ENCODE peak calls at places on chromosomes 11 and 22, in four cellular contexts. B, N, L and W are unnamed samples.

GRCh38 chr11:13030857-13031256 is 21.7 kb downstream of the RASSF10 start:
- DNase-seq in B (peak), N (no peak), L (peak), W (no peak)

GRCh38 chr22:46007003-46007847 is 30.3 kb upstream of the WNT7B start:
- DNase-seq in B (no peak), N (no peak), L (no peak), W (no peak)

GRCh38 chr11:90392692-90393091 is 169.8 kb upstream of the CHORDC1 start:
- DNase-seq in B (no peak), N (no peak), L (no peak), W (no peak)

GRCh38 chr22:35620624-35621245 is 3.6 kb upstream of the MB start:
- DNase-seq in B (peak), N (no peak), L (peak), W (no peak)

GRCh38 chr11:128942272-128942612 is 429 bp downstream of the TP53AIP1 start:
- DNase-seq in B (no peak), N (no peak), L (no peak), W (no peak)

GRCh38 chr11:88475991-88476418 is 138.5 kb upstream of the CTSC start:
- DNase-seq in B (no peak), N (no peak), L (no peak), W (no peak)

GRCh38 chr11:15248749-15249148 is 134.0 kb downstream of the INSC start:
- DNase-seq in B (no peak), N (no peak), L (no peak), W (no peak)

GRCh38 chr11:11731311-11732083 is 109.7 kb upstream of the GALNT18 start:
- DNase-seq in B (no peak), N (no peak), L (no peak), W (no peak)

GRCh38 chr11:74686792-74687191 is 44.4 kb downstream of the CHRDL2 start:
- DNase-seq in B (no peak), N (no peak), L (no peak), W (no peak)

GRCh38 chr11:86784247-86784681 is 16.1 kb upstream of the PRSS23 start:
- DNase-seq in B (no peak), N (no peak), L (no peak), W (no peak)

GRCh38 chr11:12778506-12778905 is 104.3 kb downstream of the TEAD1 start:
- DNase-seq in B (no peak), N (no peak), L (no peak), W (no peak)

GRCh38 chr22:35914665-35915476 is 113.8 kb downstream of the RBFOX2 start:
- DNase-seq in B (peak), N (peak), L (peak), W (peak)

GRCh38 chr22:37336474-37337028 is 54.2 kb downstream of the CYTH4 start:
- DNase-seq in B (no peak), N (no peak), L (no peak), W (no peak)

GRCh38 chr11:128472128-128473110 is 114.9 kb downstream of the ETS1 start:
- DNase-seq in B (no peak), N (no peak), L (no peak), W (peak)

GRCh38 chr11:128341280-128341679 is 246.1 kb downstream of the ETS1 start:
- DNase-seq in B (no peak), N (no peak), L (no peak), W (no peak)

GRCh38 chr11:7585816-7586215 is 72.0 kb downstream of the PPFIBP2 start:
- DNase-seq in B (no peak), N (no peak), L (no peak), W (no peak)

GRCh38 chr11:98300777-98301176 is 720.0 kb upstream of the CNTN5 start:
- DNase-seq in B (no peak), N (no peak), L (no peak), W (no peak)

GRCh38 chr11:67310246-67311050 is 7.1 kb downstream of the SSH3 start:
- DNase-seq in B (no peak), N (no peak), L (no peak), W (no peak)

GRCh38 chr11:46330887-46331652 is 16.2 kb upstream of the DGKZ start:
- DNase-seq in B (no peak), N (no peak), L (no peak), W (no peak)

GRCh38 chr11:8833568-8834275 is 77.3 kb upstream of the AKIP1 start:
- DNase-seq in B (no peak), N (peak), L (no peak), W (peak)

GRCh38 chr22:40324468-40325305 is 21.6 kb upstream of the ADSL start:
- DNase-seq in B (no peak), N (no peak), L (no peak), W (no peak)

GRCh38 chr22:49972163-49973017 is 11.8 kb downstream of the PIM3 start:
- DNase-seq in B (peak), N (no peak), L (no peak), W (no peak)

GRCh38 chr11:15197696-15198095 is 83.0 kb downstream of the INSC start:
- DNase-seq in B (no peak), N (no peak), L (no peak), W (no peak)

GRCh38 chr11:76123243-76123642 is 83.1 kb downstream of the WNT11 start:
- DNase-seq in B (no peak), N (no peak), L (no peak), W (no peak)

GRCh38 chr11:79259800-79260199 is 181.0 kb downstream of the TENM4 start:
- DNase-seq in B (no peak), N (no peak), L (no peak), W (no peak)

GRCh38 chr22:22061085-22062077 is 78.8 kb upstream of the TOP3B start:
- DNase-seq in B (peak), N (no peak), L (no peak), W (no peak)

GRCh38 chr11:12079726-12080556 is 30.4 kb upstream of the MICAL2 start:
- DNase-seq in B (peak), N (peak), L (no peak), W (no peak)

GRCh38 chr11:83349371-83349770 is 63.2 kb upstream of the CCDC90B start:
- DNase-seq in B (no peak), N (no peak), L (no peak), W (no peak)

GRCh38 chr11:111633756-111634362 is 31.6 kb downstream of the SIK2 start:
- DNase-seq in B (no peak), N (no peak), L (no peak), W (peak)

GRCh38 chr22:46592390-46592872 is 27.8 kb upstream of the GRAMD4 start:
- DNase-seq in B (no peak), N (peak), L (no peak), W (peak)

GRCh38 chr11:57649826-57650738 is at the start of gene YPEL4:
- DNase-seq in B (peak), N (peak), L (peak), W (no peak)

GRCh38 chr11:24622262-24622661 is 125.4 kb downstream of the LUZP2 start:
- DNase-seq in B (no peak), N (no peak), L (peak), W (no peak)

GRCh38 chr11:124535552-124536232 is 7.8 kb downstream of the OR8B12 start:
- DNase-seq in B (peak), N (no peak), L (no peak), W (no peak)

GRCh38 chr11:2573240-2574042 is 126.4 kb downstream of the KCNQ1OT1 start:
- DNase-seq in B (no peak), N (no peak), L (no peak), W (no peak)

GRCh38 chr11:110251837-110252236 is 44.6 kb downstream of the RDX start:
- DNase-seq in B (no peak), N (peak), L (no peak), W (no peak)

GRCh38 chr11:10414659-10415058 is 40.4 kb upstream of the AMPD3 start:
- DNase-seq in B (no peak), N (no peak), L (no peak), W (peak)

GRCh38 chr11:10414181-10414580 is 40.9 kb upstream of the AMPD3 start:
- DNase-seq in B (no peak), N (no peak), L (no peak), W (no peak)

GRCh38 chr11:10412266-10412665 is 42.8 kb upstream of the AMPD3 start:
- DNase-seq in B (no peak), N (no peak), L (no peak), W (no peak)

GRCh38 chr11:10410844-10411200 is 44.2 kb upstream of the AMPD3 start:
- DNase-seq in B (no peak), N (no peak), L (no peak), W (no peak)

DNA sequence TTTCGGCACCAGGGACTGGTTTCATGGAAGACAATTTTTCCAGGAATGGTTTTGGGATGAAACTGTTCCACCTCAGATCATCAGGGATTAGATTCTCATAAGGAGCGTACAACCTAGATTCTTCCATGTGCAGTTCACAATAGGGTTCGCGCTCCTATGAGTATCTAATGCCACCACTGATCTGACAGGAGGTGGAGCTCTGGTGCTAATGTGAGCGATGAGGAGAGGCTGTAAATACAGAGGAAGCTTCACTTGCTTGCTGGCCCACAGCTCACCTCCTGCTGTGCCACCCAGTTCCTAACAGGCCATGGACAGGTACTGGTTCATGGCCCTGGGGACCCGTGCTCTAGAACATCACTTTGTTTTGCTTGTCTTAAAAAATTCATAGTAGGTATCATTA is 41.8 kb upstream of the AMPD3 start:
- DNase-seq in B (no peak), N (no peak), L (peak), W (peak)
- TF ChIP-seq CTCF in B (peak), N (no peak), L (peak), W (peak)

GRCh38 chr22:26484360-26484706 is 656 bp downstream of the SRRD start:
- DNase-seq in B (no peak), N (no peak), L (no peak), W (peak)
- H3K4me3 ChIP-seq in B (peak), N (peak), L (peak), W (peak)

DNA sequence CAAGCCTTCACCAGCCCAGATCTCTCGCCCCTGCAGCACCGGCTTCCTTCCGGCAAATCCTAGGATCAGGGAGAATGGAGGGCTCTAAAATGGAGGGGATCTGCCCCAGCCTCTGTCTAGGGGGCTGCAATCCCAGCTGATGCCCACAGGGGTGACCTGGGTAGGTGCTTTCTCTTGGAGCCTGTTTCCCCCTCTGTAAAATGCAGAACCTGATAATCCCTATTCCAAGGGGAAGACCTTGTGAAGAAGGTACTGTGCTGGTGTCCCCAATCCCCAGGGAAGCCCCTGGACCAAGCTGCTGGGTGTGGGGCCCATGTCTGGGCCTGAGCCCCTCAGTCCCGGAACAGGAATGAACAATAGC is 2.8 kb downstream of the EMID1 start:
- DNase-seq in B (no peak), N (no peak), L (no peak), W (no peak)
- TF ChIP-seq CTCF in B (no peak), N (peak), L (no peak), W (peak)

GRCh38 chr22:44473166-44473565 is 24.9 kb downstream of the RTL6 start:
- DNase-seq in B (no peak), N (no peak), L (no peak), W (no peak)

GRCh38 chr22:44473580-44473979 is 24.5 kb downstream of the RTL6 start:
- DNase-seq in B (no peak), N (no peak), L (no peak), W (no peak)

GRCh38 chr22:44475706-44476105 is 22.3 kb downstream of the RTL6 start:
- DNase-seq in B (no peak), N (no peak), L (no peak), W (no peak)

GRCh38 chr22:44472583-44472982 is 25.4 kb downstream of the RTL6 start:
- DNase-seq in B (no peak), N (no peak), L (no peak), W (no peak)
- H3K4me3 ChIP-seq in B (no peak), N (no peak), L (no peak), W (no peak)

DNA sequence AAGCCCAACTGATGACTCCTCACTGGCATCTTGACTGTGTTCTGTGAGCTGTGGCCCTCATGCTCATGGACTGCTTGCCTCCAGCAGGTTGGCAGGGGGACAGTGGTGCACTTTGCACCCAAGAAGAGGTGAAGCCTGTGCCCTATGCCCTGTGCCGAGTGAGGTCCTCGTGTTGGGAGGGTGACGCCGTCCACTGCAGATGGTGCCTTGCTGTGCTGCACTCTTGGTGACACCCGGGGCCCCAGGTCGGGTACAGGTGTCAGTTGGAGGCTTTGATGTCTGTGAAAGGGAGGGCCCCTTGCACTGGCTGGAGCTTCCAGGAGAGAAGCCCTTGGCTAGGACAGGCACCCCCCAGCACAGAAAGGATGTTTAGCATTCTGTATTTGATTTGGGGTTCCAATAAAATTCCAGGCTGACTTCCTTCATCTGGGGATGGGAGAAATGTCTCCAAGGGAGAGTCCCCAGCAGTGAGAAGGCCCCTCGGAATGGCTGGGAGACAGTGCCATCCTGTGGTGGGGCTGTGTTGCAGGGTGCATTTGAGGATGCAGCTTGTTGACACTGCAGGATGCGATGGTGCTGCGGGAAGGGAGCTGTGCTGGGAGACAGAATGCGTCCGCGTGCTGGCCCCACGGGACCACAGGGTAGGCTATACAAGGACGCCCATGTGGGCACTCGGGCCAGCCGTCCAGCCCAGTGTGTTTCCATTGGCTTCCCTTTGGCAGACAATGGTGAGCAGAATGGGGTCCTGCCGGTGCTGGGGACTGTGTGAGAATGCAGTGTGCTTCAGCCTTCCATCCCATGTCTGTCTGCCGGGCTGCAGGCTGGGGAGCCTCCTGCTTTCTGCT is 2.5 kb upstream of the ZDHHC8 start:
- DNase-seq in B (no peak), N (no peak), L (peak), W (peak)
- TF ChIP-seq CTCF in B (peak), N (no peak), L (peak), W (peak)

GRCh38 chr11:105045897-105046296 is 762 bp upstream of the CARD16 start:
- DNase-seq in B (no peak), N (no peak), L (no peak), W (no peak)
- H3K4me3 ChIP-seq in B (no peak), N (no peak), L (no peak), W (no peak)

GRCh38 chr11:33259869-33260268 is 2.7 kb downstream of the HIPK3 start:
- DNase-seq in B (no peak), N (no peak), L (no peak), W (no peak)

GRCh38 chr11:33257160-33257896 is at the start of gene HIPK3:
- DNase-seq in B (peak), N (no peak), L (peak), W (peak)

GRCh38 chr11:33256808-33257159 is 397 bp upstream of the HIPK3 start:
- DNase-seq in B (no peak), N (no peak), L (no peak), W (no peak)

GRCh38 chr11:33258631-33259184 is 1.5 kb downstream of the HIPK3 start:
- DNase-seq in B (no peak), N (no peak), L (no peak), W (no peak)

DNA sequence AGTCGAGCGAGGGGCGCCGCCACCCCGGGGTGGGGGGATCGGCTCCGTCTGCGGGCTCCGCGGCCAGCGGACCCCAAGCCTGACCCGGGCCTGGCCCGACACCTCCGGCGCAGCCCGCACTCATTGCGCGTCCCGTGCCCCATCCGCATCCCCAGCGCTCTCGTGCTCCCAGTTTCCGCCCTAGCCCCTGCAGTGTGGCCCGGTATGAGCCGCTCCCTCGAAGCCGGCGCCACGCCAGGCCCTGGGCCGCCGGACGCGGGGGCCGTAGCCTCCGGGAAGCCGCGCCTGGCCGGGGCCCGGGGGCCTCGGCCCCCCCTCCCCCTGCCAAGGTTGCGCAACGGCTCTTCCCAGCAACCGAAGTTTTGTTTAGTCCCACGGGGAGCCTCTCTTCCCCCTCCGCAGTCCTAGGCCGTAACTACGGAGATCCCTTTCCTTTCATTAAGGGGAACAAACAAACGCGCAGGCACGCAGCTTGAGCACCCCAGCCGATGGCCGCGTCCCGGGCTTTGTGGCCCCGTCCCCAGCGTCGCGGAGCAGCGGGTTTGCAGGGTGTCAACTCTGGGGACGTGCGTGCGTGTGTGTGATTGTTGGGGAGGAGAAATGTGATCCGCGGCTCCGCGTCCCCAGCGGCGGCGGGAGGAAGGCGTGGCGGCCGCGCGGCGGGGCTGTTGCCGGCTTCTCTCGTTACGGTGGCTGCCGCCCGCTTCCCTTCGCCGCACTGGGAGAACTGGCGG is 883 bp downstream of the HIPK3 start:
- DNase-seq in B (peak), N (no peak), L (peak), W (peak)
- TF ChIP-seq CTCF in B (peak), N (peak), L (peak), W (peak)

DNA sequence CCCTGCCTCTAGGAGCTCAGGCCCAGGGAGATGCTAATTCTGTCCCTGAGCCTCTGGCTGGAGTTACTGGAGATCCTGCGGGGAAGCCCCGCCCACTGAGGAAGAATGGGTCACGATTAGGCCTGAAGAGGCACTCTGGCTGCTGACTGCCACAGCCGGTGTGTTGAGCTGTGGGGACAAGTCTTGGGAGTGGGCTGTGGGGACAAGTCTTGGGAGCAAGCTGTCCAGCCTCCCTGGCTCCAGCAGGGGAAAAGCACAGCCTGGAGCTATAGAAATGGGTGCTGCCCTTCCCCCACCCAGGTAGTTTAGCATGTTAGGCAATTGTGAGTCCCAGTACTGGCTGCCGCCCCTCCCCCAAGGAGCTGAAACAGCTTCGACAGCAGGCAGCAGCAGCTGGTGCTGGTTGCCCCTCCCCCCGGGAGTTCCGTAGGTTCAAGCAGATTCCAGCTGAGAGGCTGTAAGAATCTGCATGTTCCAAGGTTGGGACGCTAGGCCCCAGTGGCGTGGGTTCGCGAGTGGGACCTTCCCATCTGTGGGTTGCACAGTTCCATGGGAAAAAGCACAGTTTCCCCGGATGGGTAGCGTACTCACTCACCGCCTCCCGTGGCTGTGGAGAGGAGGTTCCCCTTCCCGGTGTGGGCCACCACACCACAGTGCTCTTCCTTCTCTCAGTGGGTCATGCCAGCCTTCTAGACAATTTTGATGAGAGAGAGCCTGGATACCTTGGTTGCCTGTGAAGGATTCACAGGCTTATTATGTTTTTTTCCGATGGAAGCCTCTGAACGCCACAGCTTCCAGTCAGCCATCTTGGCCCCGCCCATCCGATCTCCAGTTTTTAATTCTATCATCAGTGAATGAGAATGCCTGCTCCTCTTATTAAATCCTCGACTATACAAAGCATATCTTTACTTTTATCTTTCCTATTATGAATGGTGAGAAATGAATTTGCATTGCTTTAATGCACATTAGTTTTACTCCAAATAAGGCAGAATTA is 61.5 kb downstream of the MSANTD4 start:
- DNase-seq in B (peak), N (no peak), L (no peak), W (no peak)
- H3K4me3 ChIP-seq in B (no peak), N (no peak), L (no peak), W (no peak)